ENCODE peak calls at places on chromosomes 11 and 22, in eight cellular contexts. Q is uterus, J is ovary, O is GM12878, F is esophagus squamous epithelium, H is adrenal gland, M is HCT116, U is breast epithelium. Z is an unnamed sample.

GRCh38 chr11:77140231-77140959 is 12.3 kb downstream of the MYO7A start:
- DNase-seq in Q (peak; percentile 59), M (no peak), O (no peak), H (peak; percentile 92), J (peak; percentile 80), U (no peak), F (no peak), Z (peak; percentile 63)

GRCh38 chr11:65488273-65489058 is 10.4 kb upstream of the MALAT1 start:
- DNase-seq in J (peak; percentile 71), M (no peak), U (no peak), Q (peak; percentile 74), F (no peak), H (peak; percentile 90), O (no peak), Z (no peak)

GRCh38 chr11:34356576-34356917 is 1.3 kb downstream of the ABTB2 start:
- DNase-seq in O (no peak), M (no peak), Q (peak; percentile 34), F (no peak), U (no peak), H (peak; percentile 41), J (peak; percentile 48), Z (no peak)

GRCh38 chr11:131855320-131855719 is 484.9 kb downstream of the NTM start:
- DNase-seq in J (no peak), H (no peak), Q (no peak), F (no peak), O (no peak), U (no peak), M (no peak), Z (no peak)

GRCh38 chr11:92269021-92269420 is 44.4 kb downstream of the FAT3 start:
- DNase-seq in Q (no peak), J (no peak), U (no peak), O (no peak), M (no peak), F (no peak), H (no peak), Z (no peak)

GRCh38 chr22:25067851-25068421 is 115.4 kb downstream of the KIAA1671 start:
- DNase-seq in F (no peak), J (no peak), U (no peak), O (no peak), H (peak; percentile 87), M (no peak), Q (no peak), Z (peak; percentile 39)

GRCh38 chr11:119982517-119983239 is 155.2 kb downstream of the TRIM29 start:
- DNase-seq in U (no peak), F (no peak), J (no peak), M (no peak), Q (no peak), H (no peak), O (no peak), Z (no peak)

GRCh38 chr22:37933711-37934376 is 19.6 kb downstream of the C22orf23 start:
- DNase-seq in M (peak; percentile 83), O (peak; percentile 28), H (peak; percentile 90), F (peak; percentile 31), U (peak; percentile 90), Q (peak; percentile 90), J (peak; percentile 87), Z (peak; percentile 88)

GRCh38 chr11:109605006-109605405 is 183.0 kb downstream of the C11orf87 start:
- DNase-seq in J (no peak), Q (no peak), H (peak; percentile 6), U (no peak), O (no peak), F (no peak), M (no peak), Z (no peak)

GRCh38 chr11:34585304-34585869 is 35.5 kb upstream of the EHF start:
- DNase-seq in F (no peak), H (no peak), M (no peak), U (no peak), O (no peak), J (no peak), Q (no peak), Z (no peak)

GRCh38 chr11:13216019-13217006 is 61.3 kb upstream of the BMAL1 start:
- DNase-seq in J (no peak), H (peak; percentile 79), Q (no peak), M (peak; percentile 94), U (no peak), F (no peak), O (no peak), Z (no peak)

GRCh38 chr11:127888396-127888795 is 699.0 kb downstream of the ETS1 start:
- DNase-seq in H (no peak), J (no peak), Q (no peak), O (no peak), F (no peak), M (no peak), U (no peak), Z (no peak)

GRCh38 chr22:37281646-37282384 is 493 bp upstream of the CYTH4 start:
- DNase-seq in Q (no peak), F (no peak), U (no peak), M (no peak), H (no peak), O (no peak), J (no peak), Z (no peak)

GRCh38 chr22:49332691-49333090 is 495.0 kb downstream of the BRD1 start:
- DNase-seq in M (no peak), O (no peak), F (no peak), H (no peak), J (no peak), Q (no peak), U (no peak), Z (no peak)

GRCh38 chr11:65416341-65417185 is 6.0 kb upstream of the NEAT1 start:
- DNase-seq in F (no peak), U (peak; percentile 90), J (peak; percentile 95), Q (peak; percentile 93), H (peak; percentile 92), M (peak; percentile 54), O (no peak), Z (peak; percentile 92)

GRCh38 chr11:57599381-57599780 is 1.9 kb downstream of the SERPING1 start:
- DNase-seq in U (no peak), F (no peak), O (no peak), M (no peak), H (no peak), Q (no peak), J (no peak), Z (no peak)

GRCh38 chr22:39030705-39031104 is 9.8 kb downstream of the APOBEC3D start:
- DNase-seq in Q (no peak), U (no peak), J (no peak), F (no peak), H (no peak), M (no peak), O (no peak), Z (no peak)

GRCh38 chr22:37095113-37095512 is 14.4 kb downstream of the TMPRSS6 start:
- DNase-seq in M (no peak), Q (no peak), J (no peak), O (no peak), H (no peak), U (no peak), F (no peak), Z (no peak)

GRCh38 chr11:94653561-94653960 is 86.4 kb downstream of the PIWIL4 start:
- DNase-seq in F (no peak), H (no peak), Q (no peak), J (no peak), O (no peak), U (no peak), M (no peak), Z (no peak)

GRCh38 chr11:73252577-73253191 is 19.5 kb upstream of the P2RY6 start:
- DNase-seq in Q (peak; percentile 1), U (no peak), H (no peak), J (no peak), M (peak; percentile 40), O (no peak), F (no peak), Z (no peak)

GRCh38 chr11:1077417-1078119 is 2.9 kb downstream of the MUC2 start:
- DNase-seq in U (no peak), F (no peak), M (no peak), Q (peak; percentile 11), J (no peak), H (no peak), O (no peak), Z (no peak)

GRCh38 chr22:49997932-49998717 is 14.4 kb downstream of the IL17REL start:
- DNase-seq in O (no peak), F (no peak), M (no peak), U (no peak), Q (no peak), H (no peak), J (no peak), Z (no peak)

GRCh38 chr11:19240420-19241259 is at the start of gene E2F8:
- DNase-seq in J (peak; percentile 87), O (peak; percentile 88), F (peak; percentile 46), M (peak; percentile 93), U (peak; percentile 72), Q (peak; percentile 79), H (peak; percentile 95), Z (peak; percentile 93)
- TF ChIP-seq POLR2A in J (no peak), O (peak; percentile 20), F (no peak), M (no peak), U (no peak), Q (no peak), H (no peak), Z (no peak)

DNA sequence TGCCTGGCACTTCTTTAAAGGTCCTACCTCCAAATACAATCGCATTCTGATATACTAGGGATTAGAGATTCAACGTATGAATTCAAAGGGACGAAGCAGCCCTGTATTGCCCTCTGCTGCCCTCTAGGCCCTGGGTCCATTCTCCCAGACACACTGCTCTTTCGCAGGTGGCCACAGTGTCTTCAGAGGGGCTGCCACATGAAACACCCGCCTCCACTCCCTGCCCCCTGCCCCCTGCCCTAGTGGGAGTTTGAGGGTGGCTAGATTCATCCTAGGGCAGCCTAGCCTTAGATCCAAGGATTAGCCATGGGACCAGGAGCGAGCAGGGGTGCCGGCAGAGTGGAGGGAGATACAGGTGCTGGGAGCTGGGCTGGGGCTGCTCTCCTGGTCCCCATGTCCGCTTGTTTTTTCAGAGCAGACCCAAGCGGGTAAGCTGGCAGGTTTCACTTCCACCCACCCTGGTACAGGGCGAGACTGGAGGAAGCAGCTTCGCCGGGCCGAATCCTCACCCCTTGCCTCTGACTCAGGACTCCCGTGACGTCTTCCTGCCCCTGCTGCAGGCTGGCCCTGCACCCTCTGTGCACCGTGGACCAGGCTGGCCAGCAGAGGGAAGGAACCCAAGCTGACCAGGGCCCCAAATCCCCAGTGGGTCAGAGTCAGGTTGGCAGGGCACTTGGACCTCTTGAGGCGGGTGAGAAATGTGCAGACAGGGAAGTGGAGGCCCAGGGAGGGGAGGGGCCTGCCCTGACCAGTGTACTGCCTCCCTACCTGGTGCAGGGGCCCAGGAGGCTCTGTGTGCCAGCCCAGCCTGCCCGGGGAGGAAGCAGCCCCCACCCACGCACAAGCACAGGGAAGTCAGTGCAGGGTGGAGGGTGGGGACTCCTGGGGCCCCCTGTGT is 28.4 kb upstream of the HMOX1 start:
- DNase-seq in O (no peak), J (no peak), F (peak; percentile 52), H (peak; percentile 92), M (no peak), Q (peak; percentile 55), U (no peak), Z (peak; percentile 69)
- TF ChIP-seq CTCF in O (peak; percentile 54), J (no peak), F (no peak), H (peak; percentile 34), M (peak; percentile 23), Q (no peak), U (no peak), Z (peak; percentile 13)

GRCh38 chr11:118909619-118910308 is 16.0 kb downstream of the BCL9L start:
- DNase-seq in U (no peak), J (no peak), F (no peak), M (no peak), H (peak; percentile 35), Q (no peak), O (no peak), Z (no peak)
- H3K4me1 ChIP-seq in U (peaks cover 64% of the 10 kb centered on the region), J (peaks cover 36% of the 10 kb centered on the region), F (peaks cover 78% of the 10 kb centered on the region), M (peaks cover 86% of the 10 kb centered on the region), H (peaks cover 61% of the 10 kb centered on the region), Q (peaks cover 15% of the 10 kb centered on the region), O (peaks cover 33% of the 10 kb centered on the region), Z (peaks cover 78% of the 10 kb centered on the region)

GRCh38 chr11:118002010-118002540 is 15.9 kb downstream of the IL10RA start:
- DNase-seq in Q (no peak), H (no peak), U (no peak), J (no peak), O (no peak), F (no peak), M (no peak), Z (no peak)
- TF ChIP-seq POLR2A in Q (no peak), H (peak; percentile 8), U (no peak), J (no peak), O (no peak), F (no peak), M (no peak), Z (no peak)

Z was measured in gastrocnemius medialis.